ENCODE peak calls at places on chromosomes 16 and 17, in eight cellular contexts. M, Y, C, T, X, A, O and V are unnamed samples. For H3K36me3 and H3K9me3, the result is how much of the 10 kb centered on the place peaks cover.

GRCh38 chr16:9241177-9241576 is 149.7 kb downstream of the HAPSTR1 start:
- DNase-seq in M (no peak), Y (no peak), C (no peak), T (no peak), X (no peak), A (no peak), O (no peak), V (no peak)

GRCh38 chr17:43547659-43548256 is 1.6 kb upstream of the ETV4 start:
- DNase-seq in M (no peak), Y (no peak), C (no peak), T (no peak), X (no peak), A (no peak), O (no peak), V (no peak)

GRCh38 chr16:58451945-58452401 is 48.0 kb upstream of the NDRG4 start:
- DNase-seq in M (no peak), Y (no peak), C (peak), T (no peak), X (no peak), A (no peak), O (no peak), V (peak)

GRCh38 chr16:65274576-65274975 is 152.7 kb upstream of the CDH11 start:
- DNase-seq in M (no peak), Y (no peak), C (no peak), T (no peak), X (no peak), A (no peak), O (no peak), V (no peak)

GRCh38 chr16:57049678-57050077 is 42.7 kb upstream of the CPNE2 start:
- DNase-seq in M (no peak), Y (no peak), C (no peak), T (peak), X (no peak), A (no peak), O (no peak), V (no peak)

GRCh38 chr17:35345926-35346771 is 27.3 kb downstream of the SLFN11 start:
- DNase-seq in M (peak), Y (peak), C (peak), T (no peak), X (peak), A (peak), O (peak), V (no peak)

GRCh38 chr17:47989700-47990099 is 18.8 kb downstream of the CDK5RAP3 start:
- DNase-seq in M (no peak), Y (no peak), C (no peak), T (peak), X (no peak), A (no peak), O (no peak), V (no peak)

GRCh38 chr17:28735242-28735722 is 6.7 kb downstream of the NEK8 start:
- DNase-seq in M (no peak), Y (no peak), C (no peak), T (no peak), X (no peak), A (no peak), O (no peak), V (no peak)

GRCh38 chr17:12422632-12423031 is 243.1 kb upstream of the MYOCD start:
- DNase-seq in M (peak), Y (peak), C (no peak), T (no peak), X (peak), A (no peak), O (no peak), V (no peak)

GRCh38 chr17:76274559-76274956 is 9.4 kb downstream of the UBALD2 start:
- DNase-seq in M (no peak), Y (no peak), C (no peak), T (no peak), X (no peak), A (no peak), O (no peak), V (no peak)

GRCh38 chr17:76272541-76273434 is 7.6 kb downstream of the UBALD2 start:
- DNase-seq in M (no peak), Y (no peak), C (no peak), T (no peak), X (no peak), A (no peak), O (peak), V (no peak)

GRCh38 chr17:76273923-76274558 is 8.9 kb downstream of the UBALD2 start:
- DNase-seq in M (no peak), Y (no peak), C (no peak), T (no peak), X (no peak), A (no peak), O (peak), V (no peak)

GRCh38 chr17:76271669-76272540 is 6.8 kb downstream of the UBALD2 start:
- DNase-seq in M (peak), Y (peak), C (peak), T (peak), X (peak), A (no peak), O (peak), V (no peak)

GRCh38 chr17:76273435-76273921 is 8.3 kb downstream of the UBALD2 start:
- DNase-seq in M (no peak), Y (no peak), C (no peak), T (no peak), X (no peak), A (no peak), O (no peak), V (no peak)
- H3K27ac ChIP-seq in M (no peak), Y (peak), C (peak), T (peak), X (no peak), A (peak), O (peak), V (no peak)

GRCh38 chr17:5003214-5003867 is 5.6 kb downstream of the KIF1C start:
- DNase-seq in M (no peak), Y (no peak), C (no peak), T (no peak), X (no peak), A (no peak), O (no peak), V (no peak)
- H3K36me3 ChIP-seq in M (half or more), Y (half or more), C (half or more), T (under half), X (under half), A (half or more), O (under half), V (half or more)

GRCh38 chr17:54455251-54455868 is 445.3 kb upstream of the TOM1L1 start:
- DNase-seq in M (no peak), Y (no peak), C (no peak), T (no peak), X (no peak), A (no peak), O (no peak), V (no peak)

GRCh38 chr17:54451051-54451450 is 449.6 kb upstream of the TOM1L1 start:
- DNase-seq in M (no peak), Y (no peak), C (no peak), T (no peak), X (no peak), A (no peak), O (no peak), V (no peak)

DNA sequence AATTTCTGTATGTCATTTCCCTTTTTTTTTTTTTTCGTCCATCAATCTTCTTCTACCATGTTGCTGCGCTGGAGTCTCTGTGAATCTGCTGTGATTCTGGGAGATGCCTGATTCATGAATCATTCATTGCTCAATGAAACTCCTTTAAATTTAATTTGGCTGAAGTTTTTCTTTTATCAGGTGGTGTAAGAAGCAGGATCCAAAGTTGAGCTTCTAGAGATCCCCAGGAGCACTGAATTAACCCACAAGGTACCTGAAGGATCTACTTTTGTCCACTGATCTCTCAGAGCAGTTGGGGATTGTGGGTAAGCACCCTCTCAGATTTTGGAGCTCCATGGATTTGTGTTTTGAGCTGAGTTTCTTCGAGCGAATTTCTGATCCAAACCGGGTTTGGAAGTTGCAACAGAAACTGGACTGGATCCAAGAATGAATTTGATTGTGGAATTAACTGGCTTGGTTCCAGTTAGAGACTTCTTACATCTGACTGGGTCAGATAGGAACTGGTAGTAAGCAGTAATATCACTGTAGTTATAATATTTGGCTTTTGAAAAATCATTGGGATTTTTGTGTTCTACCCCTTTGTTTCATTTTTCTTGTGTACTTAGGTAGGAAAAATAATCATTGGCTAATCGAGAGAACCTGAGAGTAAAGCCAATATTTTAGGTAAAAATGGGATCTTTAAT is 447.8 kb upstream of the TOM1L1 start:
- DNase-seq in M (no peak), Y (no peak), C (no peak), T (no peak), X (no peak), A (no peak), O (no peak), V (no peak)
- H3K9me3 ChIP-seq in M (under half), Y (under half), C (under half), T (under half), X (under half), A (under half), O (under half), V (under half)

GRCh38 chr17:83154311-83155127 is 75.1 kb downstream of the METRNL start:
- DNase-seq in M (no peak), Y (no peak), C (no peak), T (no peak), X (no peak), A (peak), O (no peak), V (peak)
- H3K27ac ChIP-seq in M (no peak), Y (no peak), C (no peak), T (no peak), X (no peak), A (no peak), O (no peak), V (peak)

GRCh38 chr16:1209081-1209480 is 16.0 kb downstream of the TPSG1 start:
- DNase-seq in M (no peak), Y (no peak), C (no peak), T (no peak), X (no peak), A (no peak), O (no peak), V (no peak)

GRCh38 chr16:1212616-1213194 is 12.4 kb downstream of the TPSG1 start:
- DNase-seq in M (no peak), Y (no peak), C (no peak), T (no peak), X (no peak), A (no peak), O (no peak), V (no peak)

GRCh38 chr16:1208239-1208830 is 16.7 kb downstream of the TPSG1 start:
- DNase-seq in M (no peak), Y (no peak), C (no peak), T (no peak), X (no peak), A (no peak), O (peak), V (no peak)

GRCh38 chr16:1211451-1212268 is 13.4 kb downstream of the TPSG1 start:
- DNase-seq in M (no peak), Y (no peak), C (no peak), T (no peak), X (no peak), A (no peak), O (no peak), V (no peak)

GRCh38 chr16:1210461-1210860 is 14.6 kb downstream of the TPSG1 start:
- DNase-seq in M (no peak), Y (no peak), C (no peak), T (no peak), X (no peak), A (no peak), O (no peak), V (no peak)
- H3K36me3 ChIP-seq in M (under half), Y (under half), C (under half), T (under half), X (under half), A (under half), O (under half), V (under half)

DNA sequence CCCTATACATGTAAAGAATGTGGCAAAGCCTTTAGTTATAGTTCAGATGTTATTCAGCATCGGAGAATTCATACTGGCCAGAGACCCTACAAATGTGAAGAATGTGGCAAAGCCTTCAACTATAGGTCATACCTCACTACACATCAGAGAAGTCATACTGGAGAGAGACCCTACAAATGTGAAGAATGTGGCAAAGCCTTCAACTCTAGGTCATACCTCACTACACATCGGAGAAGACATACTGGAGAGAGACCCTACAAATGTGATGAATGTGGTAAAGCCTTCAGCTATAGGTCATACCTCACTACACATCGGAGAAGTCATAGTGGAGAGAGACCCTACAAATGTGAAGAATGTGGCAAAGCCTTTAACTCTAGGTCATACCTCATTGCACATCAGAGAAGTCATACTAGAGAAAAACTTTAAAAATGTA is 42.5 kb downstream of the ZNF267 start:
- DNase-seq in M (no peak), Y (no peak), C (no peak), T (no peak), X (no peak), A (no peak), O (peak), V (no peak)
- H3K9me3 ChIP-seq in M (half or more), Y (half or more), C (under half), T (half or more), X (half or more), A (under half), O (half or more), V (half or more)

GRCh38 chr16:11229906-11230305 is 26.1 kb downstream of the SOCS1 start:
- DNase-seq in M (peak), Y (peak), C (no peak), T (no peak), X (peak), A (peak), O (no peak), V (no peak)
- H3K27ac ChIP-seq in M (no peak), Y (no peak), C (no peak), T (no peak), X (no peak), A (no peak), O (no peak), V (no peak)

GRCh38 chr17:40415390-40415789 is 2.3 kb downstream of the TOP2A start:
- DNase-seq in M (no peak), Y (no peak), C (peak), T (no peak), X (no peak), A (no peak), O (peak), V (no peak)
- H3K36me3 ChIP-seq in M (under half), Y (under half), C (under half), T (under half), X (under half), A (under half), O (under half), V (half or more)